ENCODE peak calls at places on chromosomes 7 and 10, in five cellular contexts. I is brain microvascular endothelial cell, L is heart left ventricle, A is Caco-2, E is left ventricle myocardium inferior. F is an unnamed sample.

GRCh38 chr7:100567751-100568175 is 5.9 kb downstream of the SAP25 start:
- DNase-seq in I (no peak), A (no peak), L (no peak), E (no peak), F (no peak)

GRCh38 chr7:85773116-85773783 is 586.4 kb upstream of the SEMA3D start:
- DNase-seq in I (peak), L (no peak), A (no peak), E (no peak), F (peak)

GRCh38 chr10:69686866-69687265 is 56.8 kb downstream of the FAM241B start:
- DNase-seq in L (no peak), I (no peak), A (no peak), E (no peak), F (no peak)

GRCh38 chr10:119395287-119396007 is 147.1 kb downstream of the RGS10 start:
- DNase-seq in L (peak), A (no peak), E (peak), I (peak), F (peak)

GRCh38 chr7:84144935-84145334 is 49.7 kb downstream of the SEMA3A start:
- DNase-seq in L (no peak), E (no peak), A (no peak), I (no peak), F (no peak)

GRCh38 chr10:25508112-25508815 is 333.5 kb downstream of the GPR158 start:
- DNase-seq in I (no peak), A (no peak), E (no peak), L (no peak), F (no peak)

GRCh38 chr7:144391823-144392255 is 11.7 kb downstream of the NOBOX start:
- DNase-seq in A (peak), E (no peak), I (peak), L (no peak), F (peak)

GRCh38 chr7:30436046-30436445 is 42.5 kb downstream of the NOD1 start:
- DNase-seq in I (no peak), E (no peak), L (no peak), A (no peak), F (no peak)

GRCh38 chr10:104342941-104343411 is 4.7 kb upstream of the ITPRIP start:
- DNase-seq in E (no peak), L (no peak), I (no peak), A (no peak), F (peak)

GRCh38 chr7:33909312-33909711 is 4.0 kb downstream of the BMPER start:
- DNase-seq in L (no peak), E (no peak), I (no peak), A (no peak), F (no peak)

GRCh38 chr7:77416621-77417371 is 647 bp upstream of the GSAP start:
- DNase-seq in E (no peak), I (no peak), A (no peak), L (no peak), F (no peak)

GRCh38 chr10:63264852-63265617 is 131.9 kb downstream of the NRBF2 start:
- DNase-seq in I (peak), L (no peak), E (no peak), A (peak), F (peak)

GRCh38 chr7:158613481-158613880 is 25.9 kb upstream of the PTPRN2 start:
- DNase-seq in L (no peak), I (no peak), E (no peak), A (no peak), F (peak)

GRCh38 chr7:107856806-107857540 is 34.0 kb upstream of the DLD start:
- DNase-seq in L (no peak), E (no peak), A (no peak), I (no peak), F (peak)

GRCh38 chr7:100957832-100958421 is 8.6 kb downstream of the MUC3A start:
- DNase-seq in A (no peak), E (no peak), I (no peak), L (no peak), F (no peak)

GRCh38 chr7:1787241-1787640 is 117.2 kb downstream of the ELFN1 start:
- DNase-seq in L (no peak), A (no peak), I (no peak), E (no peak), F (no peak)

GRCh38 chr10:35639021-35639521 is 3.0 kb downstream of the FZD8 start:
- DNase-seq in A (no peak), L (no peak), E (no peak), I (no peak), F (no peak)

GRCh38 chr10:43959364-43959763 is 310.7 kb upstream of the ZNF32 start:
- DNase-seq in L (no peak), E (no peak), A (no peak), I (no peak), F (no peak)

GRCh38 chr7:115888981-115889668 is 141.4 kb downstream of the TFEC start:
- DNase-seq in I (no peak), E (no peak), A (no peak), L (no peak), F (no peak)

GRCh38 chr7:40341836-40342235 is 207.0 kb downstream of the SUGCT start:
- DNase-seq in A (no peak), E (no peak), L (no peak), I (no peak), F (no peak)

GRCh38 chr10:306654-307185 is 171.5 kb downstream of the ZMYND11 start:
- DNase-seq in I (no peak), E (no peak), L (no peak), A (no peak), F (no peak)

GRCh38 chr10:108970016-108970415 is 953.3 kb downstream of the XPNPEP1 start:
- DNase-seq in L (no peak), E (no peak), I (no peak), A (peak), F (no peak)

GRCh38 chr7:121099572-121099971 is 111.1 kb downstream of the CPED1 start:
- DNase-seq in E (no peak), L (no peak), I (no peak), A (no peak), F (no peak)

GRCh38 chr7:1922071-1922869 is 252.2 kb downstream of the ELFN1 start:
- DNase-seq in L (no peak), E (no peak), I (no peak), A (peak), F (no peak)

GRCh38 chr10:70715853-70716795 is 43.8 kb downstream of the ADAMTS14 start:
- DNase-seq in E (no peak), L (no peak), A (peak), I (peak), F (peak)

GRCh38 chr7:120023494-120024167 is 249.3 kb upstream of the KCND2 start:
- DNase-seq in L (no peak), I (peak), A (no peak), E (no peak), F (peak)

GRCh38 chr10:114504769-114505579 is 100.7 kb upstream of the AFAP1L2 start:
- DNase-seq in I (peak), E (no peak), L (no peak), A (peak), F (peak)

GRCh38 chr10:70664702-70665195 is 7.6 kb upstream of the ADAMTS14 start:
- DNase-seq in A (no peak), I (peak), L (peak), E (no peak), F (peak)

GRCh38 chr10:42488416-42488815 is 150.0 kb downstream of the ZNF33B start:
- DNase-seq in A (no peak), E (no peak), I (no peak), L (no peak), F (peak)

DNA sequence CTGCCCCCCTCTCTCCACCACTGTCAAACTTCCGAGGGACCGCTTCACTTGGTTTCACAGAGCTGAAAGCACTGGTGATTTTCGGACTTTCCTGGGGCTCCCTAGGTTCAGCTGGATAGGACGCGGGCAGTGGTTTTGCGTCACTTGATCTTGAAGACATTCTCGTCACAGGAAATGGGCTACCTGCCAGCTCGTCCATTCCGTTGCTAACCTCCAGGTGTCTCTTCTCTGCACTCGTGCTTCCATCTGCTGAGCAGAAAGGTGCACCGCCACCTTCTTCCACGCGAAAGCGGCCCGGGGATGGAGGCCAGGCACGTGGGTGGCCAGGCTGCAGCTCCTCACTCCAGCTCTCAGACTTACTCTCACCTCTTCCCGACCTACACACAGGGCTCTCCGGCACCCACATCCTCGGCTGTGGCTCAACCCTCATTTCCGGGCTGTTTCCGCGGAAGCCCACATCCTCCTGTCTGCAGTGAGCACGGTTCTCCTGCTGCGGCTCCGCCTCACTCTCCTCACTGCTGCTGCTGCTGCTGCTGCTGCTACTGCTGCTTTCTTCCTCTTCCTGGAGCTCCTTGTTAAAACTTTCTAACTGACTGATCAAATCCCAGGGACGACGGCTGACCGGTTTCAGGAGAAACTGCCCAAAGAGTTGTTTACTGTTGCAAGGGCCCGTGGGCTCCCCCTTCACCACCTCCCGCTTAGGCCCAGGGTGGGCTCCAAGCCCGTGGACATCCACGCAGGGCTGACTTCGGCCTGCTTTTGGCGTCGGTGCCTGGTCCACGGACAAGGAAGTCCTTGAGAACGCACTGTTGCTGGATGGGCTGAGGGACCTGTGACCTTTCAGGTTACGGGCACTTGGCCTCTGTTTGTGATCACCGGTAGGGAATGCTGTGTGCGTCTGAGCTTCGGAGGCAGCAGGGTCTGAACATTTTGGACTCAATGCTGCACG is 32.1 kb downstream of the JCAD start:
- DNase-seq in A (peak), I (peak), L (peak), E (peak), F (no peak)
- H3K4me3 ChIP-seq in A (no peak), I (no peak), L (no peak), E (peak), F (no peak)

DNA sequence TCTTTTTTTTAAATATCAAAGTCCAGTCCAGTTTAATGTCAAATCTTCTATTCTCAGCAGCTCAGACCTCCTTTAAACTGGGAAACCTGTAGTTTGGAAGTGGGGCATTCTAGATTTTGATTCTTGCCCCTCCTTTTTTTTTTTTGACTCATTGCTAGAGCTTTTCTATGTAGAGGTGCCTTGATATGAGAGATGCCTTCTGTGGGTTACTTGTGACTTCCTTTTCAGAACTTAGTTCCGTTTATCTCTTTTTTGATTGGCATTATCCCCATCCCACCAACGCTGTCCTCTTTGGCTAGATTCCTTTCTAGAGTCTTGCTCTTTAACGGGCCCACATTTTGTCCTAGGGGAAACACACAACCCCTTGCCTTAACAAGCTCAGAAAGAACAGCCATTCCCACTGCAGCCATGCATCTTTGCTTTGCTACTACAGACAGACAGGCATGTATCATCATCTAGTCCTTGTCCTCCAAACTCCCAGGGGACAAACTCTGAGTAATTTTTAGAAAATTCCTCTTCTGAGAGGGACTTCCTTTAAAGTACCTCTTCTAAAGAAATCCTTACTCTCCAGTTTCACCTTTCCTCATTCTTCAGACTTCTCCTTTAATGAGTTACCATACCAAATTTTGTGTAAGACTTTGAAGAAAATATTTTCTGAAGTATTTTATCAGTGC is 153.6 kb downstream of the PHF14 start:
- DNase-seq in L (peak), I (no peak), E (no peak), A (no peak), F (peak)
- TF ChIP-seq CTCF in L (no peak), I (no peak), E (no peak), A (no peak), F (no peak)

GRCh38 chr7:87475359-87476178 is at the start of gene ABCB4:
- DNase-seq in L (peak), E (peak), A (peak), I (no peak), F (no peak)
- H3K4me3 ChIP-seq in L (peak), E (peak), A (peak), I (peak), F (peak)

DNA sequence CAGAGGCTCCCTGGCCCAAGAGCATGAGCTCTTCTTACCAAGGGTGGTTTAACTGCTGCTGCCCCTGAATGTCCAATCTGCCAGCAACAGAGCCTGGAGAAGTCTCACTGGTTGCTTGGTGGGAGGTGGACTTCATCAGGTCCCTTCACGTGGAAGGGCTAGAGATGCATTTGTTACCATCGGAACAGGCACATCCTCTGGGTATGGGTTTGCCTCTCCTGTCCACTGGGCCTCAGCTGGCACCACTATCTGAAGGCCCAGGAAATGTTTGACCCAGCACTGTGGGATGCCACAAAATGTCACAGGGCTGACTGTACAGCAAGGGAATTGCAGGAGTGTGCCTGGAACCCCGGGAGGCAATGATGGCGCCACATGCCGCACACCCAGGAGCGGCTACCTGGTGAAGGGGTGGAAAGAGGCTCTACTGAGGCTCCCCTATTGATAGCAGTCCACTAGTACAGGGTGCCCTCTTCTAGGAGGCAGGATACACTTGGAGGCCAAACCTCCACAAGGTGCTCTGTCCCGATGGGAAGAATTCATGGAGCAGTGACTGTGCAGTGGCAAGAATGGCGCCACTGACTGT is 603.1 kb upstream of the MGMT start:
- DNase-seq in I (no peak), L (no peak), A (no peak), E (no peak), F (no peak)
- TF ChIP-seq CTCF in I (no peak), L (no peak), A (no peak), E (no peak), F (no peak)

GRCh38 chr10:4138146-4138721 is 353.2 kb upstream of the KLF6 start:
- DNase-seq in E (no peak), A (no peak), I (no peak), L (no peak), F (no peak)
- H3K4me3 ChIP-seq in E (no peak), A (no peak), I (no peak), L (no peak), F (no peak)

GRCh38 chr7:99392659-99393362 is 15.6 kb downstream of the PDAP1 start:
- DNase-seq in I (no peak), A (no peak), E (peak), L (peak), F (peak)
- TF ChIP-seq CTCF in I (no peak), A (no peak), E (peak), L (peak), F (no peak)

F was measured in cardiac fibroblast.